ENCODE peak calls at places on chromosomes 3 and 15, in four cellular contexts. O, T, F and B are unnamed samples.

GRCh38 chr3:123688241-123688747 is 103.4 kb upstream of the HACD2 start:
- DNase-seq in F (peak; percentile 97), T (peak; percentile 93), O (no peak), B (no peak)

GRCh38 chr3:124764746-124765145 is 34.5 kb downstream of the UMPS start:
- DNase-seq in T (no peak), F (no peak), O (no peak), B (no peak)

GRCh38 chr3:11373645-11374044 is 101.4 kb downstream of the ATG7 start:
- DNase-seq in F (no peak), O (no peak), T (no peak), B (no peak)

GRCh38 chr3:170419301-170420087 is 826 bp downstream of the CLDN11 start:
- DNase-seq in O (no peak), F (peak; percentile 41), T (peak; percentile 60), B (peak; percentile 72)

GRCh38 chr3:32105291-32106131 is 909 bp upstream of the GPD1L start:
- DNase-seq in T (peak; percentile 36), O (no peak), F (peak; percentile 10), B (no peak)

GRCh38 chr15:56933420-56934210 is 15.2 kb downstream of the TCF12 start:
- DNase-seq in O (no peak), F (no peak), T (no peak), B (no peak)

GRCh38 chr15:33068007-33068441 is 126.5 kb downstream of the FMN1 start:
- DNase-seq in O (no peak), T (peak; percentile 37), F (no peak), B (peak; percentile 76)

GRCh38 chr3:36777424-36778218 is 13.3 kb upstream of the DCLK3 start:
- DNase-seq in F (no peak), T (no peak), O (no peak), B (no peak)

GRCh38 chr3:17901893-17902292 is 159.5 kb upstream of the TBC1D5 start:
- DNase-seq in F (no peak), O (no peak), T (no peak), B (no peak)

DNA sequence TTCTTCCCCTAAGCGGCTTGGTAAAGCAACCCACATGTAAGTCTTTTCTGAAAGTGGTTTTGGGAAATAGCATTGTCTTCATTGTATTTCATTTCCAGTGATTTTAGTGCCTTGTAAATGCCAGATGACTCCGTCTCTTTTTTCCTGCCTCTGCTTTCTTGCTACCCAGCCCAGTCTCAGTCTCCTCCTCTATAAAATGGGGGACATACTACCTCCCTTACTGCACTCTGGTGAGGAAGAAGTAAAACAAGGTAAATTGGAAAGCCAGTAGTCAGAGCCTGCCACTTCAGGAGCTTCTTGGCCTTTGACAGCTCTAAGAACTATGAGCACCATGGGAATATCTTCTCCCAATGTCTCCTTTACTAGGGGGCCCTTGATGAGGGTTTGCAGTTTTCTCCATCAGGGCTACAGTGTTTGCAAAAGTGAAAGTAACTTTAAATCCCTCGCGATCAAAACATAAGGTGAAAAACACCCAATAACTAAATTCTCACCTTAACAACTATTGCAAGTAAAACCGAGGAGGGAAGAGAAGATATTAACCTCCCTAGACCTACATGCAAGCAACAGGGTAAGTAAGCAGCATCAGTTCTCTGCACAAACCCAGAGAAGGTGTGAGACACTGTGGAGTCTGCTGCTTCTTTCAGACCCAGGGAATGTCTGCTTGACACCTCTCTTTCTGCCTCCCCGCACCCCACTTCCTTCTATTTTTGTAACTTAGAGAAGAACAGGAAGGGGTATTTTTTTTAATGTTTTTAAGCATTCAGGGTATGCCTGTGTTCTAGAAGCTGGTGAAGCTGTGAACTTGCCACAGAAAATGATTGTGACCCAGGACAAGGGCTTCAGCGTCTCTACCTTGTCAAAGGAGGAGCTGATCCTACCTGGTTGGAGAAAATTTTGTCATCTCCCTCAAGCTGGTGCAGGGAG is 159.1 kb upstream of the EOMES start:
- DNase-seq in T (no peak), F (no peak), O (no peak), B (no peak)
- H3K18ac ChIP-seq in T (no peak overlapping the region), F (no peak overlapping the region), O (no peak overlapping the region), B (no peak overlapping the region)

DNA sequence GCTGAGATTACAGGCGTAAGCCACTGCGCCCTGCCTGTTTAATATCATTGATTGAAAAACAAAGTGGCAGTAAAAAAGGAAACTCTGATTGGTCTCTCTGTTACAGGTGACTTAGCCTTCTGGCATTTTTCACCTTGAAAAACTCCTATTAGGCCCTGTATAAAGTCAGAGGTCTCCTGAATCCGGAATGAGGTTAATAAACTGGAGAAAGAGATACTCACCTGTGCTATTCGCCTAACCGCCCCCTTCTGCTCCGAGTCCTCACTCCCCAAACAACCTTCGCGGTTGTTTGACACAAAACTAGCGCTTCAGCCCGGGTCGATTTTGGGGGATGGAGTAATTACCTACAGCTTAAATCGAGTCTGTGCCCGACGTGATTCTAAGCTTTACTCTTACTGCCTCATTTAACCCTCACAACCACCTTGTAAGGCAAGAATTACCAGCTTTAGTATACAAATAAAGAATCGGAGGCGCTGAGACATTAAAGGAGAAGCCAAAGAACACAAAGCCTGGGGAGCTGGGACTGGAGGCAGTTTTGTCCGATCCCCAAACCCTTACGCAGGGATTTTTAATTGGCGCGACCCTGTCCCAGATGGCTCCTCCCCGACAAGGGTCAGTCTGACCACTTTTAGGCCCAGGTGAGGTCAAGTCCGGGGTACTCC is 441 bp downstream of the CEP70 start:
- DNase-seq in T (no peak), F (peak; percentile 7), O (no peak), B (peak; percentile 34)
- H3K18ac ChIP-seq in T (peak overlapping the region; percentile 40), F (peak overlapping the region; percentile 7), O (peak overlapping the region; percentile 89), B (peak overlapping the region; percentile 71)

GRCh38 chr15:89129123-89129815 is 41.0 kb downstream of the ABHD2 start:
- DNase-seq in T (peak; percentile 45), O (no peak), F (peak; percentile 25), B (peak; percentile 69)
- H3K18ac ChIP-seq in T (no peak overlapping the region), O (no peak overlapping the region), F (no peak overlapping the region), B (no peak overlapping the region)

DNA sequence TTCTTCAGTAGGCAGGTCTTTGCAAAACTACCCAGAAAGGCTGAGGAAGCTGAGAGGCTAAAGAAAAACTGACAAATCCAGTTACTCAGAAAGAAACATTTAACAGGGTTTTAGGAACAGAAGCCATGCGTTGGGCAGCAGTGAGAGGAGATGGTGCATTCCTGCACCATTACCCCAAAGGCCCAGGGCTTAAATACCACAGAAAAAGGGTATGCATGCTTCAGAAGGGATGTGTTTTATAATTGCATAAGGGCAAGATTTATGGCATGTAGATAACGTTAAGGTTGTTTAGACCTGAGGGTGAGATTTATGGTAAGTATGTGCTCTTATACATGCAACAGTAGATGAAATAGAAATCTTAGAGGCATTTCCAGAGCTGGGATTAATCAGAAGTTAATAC is 10.0 kb downstream of the C3orf52 start:
- DNase-seq in O (no peak), T (no peak), F (peak; percentile 74), B (no peak)
- H3K18ac ChIP-seq in O (no peak overlapping the region), T (no peak overlapping the region), F (peak overlapping the region; percentile 81), B (no peak overlapping the region)

DNA sequence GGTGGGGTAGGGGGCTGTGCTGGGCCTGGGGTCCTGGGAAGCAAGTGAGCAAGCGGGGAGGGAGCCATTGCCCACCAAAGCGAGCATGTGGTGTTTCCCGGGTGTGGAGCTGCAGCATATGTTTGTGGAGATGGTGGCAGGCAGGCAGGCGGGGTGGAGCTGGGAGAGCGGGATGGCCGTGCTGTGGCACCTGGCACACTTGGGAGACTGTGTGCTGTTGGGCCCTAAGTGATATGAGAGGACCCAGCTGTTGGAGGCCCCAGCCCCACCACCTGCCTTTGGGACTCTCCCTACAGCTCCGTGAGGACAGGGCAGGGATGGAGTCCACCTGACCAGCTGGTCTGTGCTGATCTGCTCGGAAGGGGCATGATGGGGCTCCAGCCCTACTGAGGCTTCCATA is 13.4 kb downstream of the GLYCTK start:
- DNase-seq in O (no peak), T (no peak), F (no peak), B (no peak)
- H3K18ac ChIP-seq in O (peak overlapping the region; percentile 41), T (no peak overlapping the region), F (no peak overlapping the region), B (no peak overlapping the region)

GRCh38 chr3:134038716-134039115 is 9.0 kb upstream of the SLCO2A1 start:
- DNase-seq in O (no peak), T (no peak), F (no peak), B (no peak)
- H3K18ac ChIP-seq in O (no peak overlapping the region), T (no peak overlapping the region), F (no peak overlapping the region), B (no peak overlapping the region)

GRCh38 chr3:54951405-54951804 is 23.5 kb upstream of the LRTM1 start:
- DNase-seq in O (peak; percentile 36), F (peak; percentile 93), T (peak; percentile 88), B (peak; percentile 68)

GRCh38 chr3:54954019-54954418 is 26.2 kb upstream of the LRTM1 start:
- DNase-seq in T (peak; percentile 86), O (no peak), F (peak; percentile 92), B (peak; percentile 55)

GRCh38 chr3:54949491-54950044 is 21.7 kb upstream of the LRTM1 start:
- DNase-seq in O (no peak), T (no peak), F (no peak), B (no peak)

GRCh38 chr3:54954516-54954915 is 26.7 kb upstream of the LRTM1 start:
- DNase-seq in F (no peak), O (no peak), T (no peak), B (peak; percentile 48)

DNA sequence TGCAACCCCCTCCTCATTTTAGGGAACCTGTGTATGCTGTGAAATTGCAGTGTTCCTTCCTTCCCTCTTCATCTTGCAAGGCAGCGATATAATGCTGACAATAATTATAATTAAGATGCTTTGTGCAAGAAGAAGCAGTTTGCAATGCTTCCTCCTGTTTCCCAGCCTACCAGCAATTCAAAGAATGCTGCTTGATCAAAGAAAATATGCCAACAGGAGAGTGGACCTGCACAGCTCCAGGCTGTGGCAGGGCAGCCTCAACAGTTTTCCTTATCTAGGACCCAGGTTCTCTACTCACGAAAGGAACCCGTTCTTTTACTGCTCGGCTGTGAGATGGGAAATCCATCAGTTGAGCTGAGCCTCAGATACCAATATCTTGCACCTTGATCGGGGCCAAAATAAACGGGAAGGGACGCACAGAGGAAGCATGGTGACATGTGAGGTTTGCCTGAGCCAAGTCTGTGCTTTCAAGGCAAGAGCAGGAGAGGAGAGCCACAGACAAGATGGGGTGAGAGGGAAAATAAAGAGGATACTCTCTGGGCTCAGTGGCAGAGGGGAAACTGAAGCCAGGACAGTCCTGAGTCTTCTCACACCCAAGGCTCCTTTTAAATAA is 22.6 kb upstream of the LRTM1 start:
- DNase-seq in F (no peak), T (no peak), O (no peak), B (no peak)
- H3K18ac ChIP-seq in F (peak overlapping the region; percentile 26), T (no peak overlapping the region), O (no peak overlapping the region), B (no peak overlapping the region)

DNA sequence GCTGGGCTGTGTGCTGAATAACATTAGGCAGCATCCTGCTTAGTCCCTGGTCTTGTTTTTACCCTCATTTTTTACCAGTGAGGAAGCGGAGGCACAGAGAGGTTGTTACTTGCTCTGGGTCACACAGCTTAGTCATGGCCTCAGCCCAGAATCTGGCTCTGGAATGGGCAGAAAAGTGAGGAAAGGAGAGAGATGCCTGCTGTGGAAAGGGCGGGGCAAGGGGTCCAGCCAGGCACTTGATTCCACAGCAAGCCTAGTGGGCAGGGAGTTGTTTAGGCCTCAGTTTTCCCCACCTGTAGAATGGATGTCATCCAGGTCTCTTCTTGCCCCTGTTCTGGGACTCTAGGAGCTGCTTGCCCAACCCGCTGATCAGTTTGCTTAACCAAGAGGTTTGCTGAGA is 35.9 kb downstream of the SLC6A6 start:
- DNase-seq in T (no peak), O (no peak), F (no peak), B (no peak)
- H3K18ac ChIP-seq in T (no peak overlapping the region), O (no peak overlapping the region), F (no peak overlapping the region), B (no peak overlapping the region)

GRCh38 chr3:194584435-194584776 is 48.8 kb downstream of the TMEM44 start:
- DNase-seq in O (no peak), F (no peak), T (no peak), B (no peak)
- H3K18ac ChIP-seq in O (no peak overlapping the region), F (peak overlapping the region; percentile 87), T (no peak overlapping the region), B (no peak overlapping the region)